ENCODE peak calls at places on chromosomes 12 and 14, in ten cellular contexts. O is A549; W is GM13977; J is AG09309; Y is cardiac muscle cell; U is GM23338; I is CD4-positive, alpha-beta T cell; Z is GM20000; P is fibroblast of villous mesenchyme; M is PC-9. T is an unnamed sample.

GRCh38 chr12:57046392-57046791 is 3.5 kb downstream of the MYO1A start:
- DNase-seq in Y (no peak), W (no peak), O (no peak), M (no peak), P (no peak), U (no peak), I (no peak), Z (no peak), J (no peak), T (no peak)

GRCh38 chr14:104264495-104265265 is 126.3 kb downstream of the KIF26A start:
- DNase-seq in J (no peak), I (no peak), W (no peak), Z (no peak), Y (no peak), P (no peak), U (no peak), M (no peak), O (no peak), T (no peak)

GRCh38 chr12:76340680-76341435 is 7.4 kb downstream of the BBS10 start:
- DNase-seq in P (no peak), Z (no peak), J (no peak), U (no peak), Y (no peak), W (no peak), I (no peak), O (no peak), M (no peak), T (no peak)

GRCh38 chr12:64577046-64577445 is 33.2 kb upstream of the RASSF3 start:
- DNase-seq in J (no peak), O (no peak), U (no peak), I (no peak), M (no peak), W (no peak), P (peak), Y (no peak), Z (no peak), T (no peak)

GRCh38 chr14:92493492-92493891 is 20.1 kb upstream of the RIN3 start:
- DNase-seq in U (no peak), P (no peak), M (no peak), Y (no peak), I (no peak), J (no peak), O (no peak), Z (no peak), W (no peak), T (no peak)

GRCh38 chr12:111775205-111776193 is 8.8 kb downstream of the ALDH2 start:
- DNase-seq in U (no peak), Y (peak), Z (peak), I (no peak), W (peak), O (no peak), M (no peak), J (no peak), P (peak), T (no peak)

GRCh38 chr14:26394114-26394855 is 203.5 kb downstream of the NOVA1 start:
- DNase-seq in U (peak), W (no peak), P (peak), I (no peak), Y (peak), J (no peak), O (peak), Z (no peak), M (peak), T (no peak)

GRCh38 chr14:22314183-22314820 is 274.7 kb downstream of the DAD1 start:
- DNase-seq in W (peak), J (no peak), Z (peak), M (no peak), I (no peak), U (peak), O (peak), P (peak), Y (peak), T (no peak)

GRCh38 chr12:13799574-13799973 is 181.8 kb downstream of the GRIN2B start:
- DNase-seq in Z (no peak), J (no peak), O (no peak), M (no peak), Y (no peak), I (no peak), U (peak), P (no peak), W (no peak), T (no peak)

GRCh38 chr14:67944605-67945004 is 125.0 kb downstream of the RAD51B start:
- DNase-seq in Z (no peak), Y (no peak), P (no peak), O (no peak), I (no peak), M (no peak), W (no peak), U (no peak), J (no peak), T (no peak)

GRCh38 chr12:68490476-68490875 is 120.2 kb upstream of the RAP1B start:
- DNase-seq in W (no peak), O (no peak), M (no peak), I (no peak), P (no peak), Z (no peak), J (no peak), Y (no peak), U (no peak), T (no peak)

GRCh38 chr14:51119411-51120051 is 24.6 kb upstream of the TRIM9 start:
- DNase-seq in W (no peak), P (no peak), U (no peak), Z (no peak), O (no peak), Y (no peak), M (no peak), I (no peak), J (no peak), T (no peak)

GRCh38 chr12:29398495-29398894 is 17.5 kb upstream of the ERGIC2 start:
- DNase-seq in W (peak), Z (peak), O (no peak), P (no peak), Y (no peak), I (no peak), U (no peak), J (no peak), M (no peak), T (no peak)

GRCh38 chr14:103625361-103626095 is 3.5 kb upstream of the KLC1 start:
- DNase-seq in Y (no peak), P (no peak), J (no peak), U (no peak), M (no peak), O (no peak), W (no peak), I (no peak), Z (peak), T (no peak)

GRCh38 chr14:89990623-89991275 is 35.0 kb downstream of the TDP1 start:
- DNase-seq in I (no peak), M (no peak), U (no peak), O (no peak), J (no peak), Z (no peak), W (no peak), P (no peak), Y (no peak), T (no peak)

GRCh38 chr14:89988787-89989186 is 33.1 kb downstream of the TDP1 start:
- DNase-seq in W (no peak), O (no peak), U (peak), I (no peak), P (no peak), J (no peak), Y (no peak), Z (no peak), M (no peak), T (no peak)

GRCh38 chr14:89983375-89983774 is 27.6 kb downstream of the TDP1 start:
- DNase-seq in J (no peak), Y (no peak), P (no peak), O (no peak), I (no peak), M (no peak), W (no peak), U (no peak), Z (no peak), T (no peak)

GRCh38 chr14:89990218-89990617 is 34.5 kb downstream of the TDP1 start:
- DNase-seq in P (no peak), W (no peak), M (no peak), O (no peak), Z (no peak), I (no peak), Y (no peak), J (no peak), U (no peak), T (no peak)

DNA sequence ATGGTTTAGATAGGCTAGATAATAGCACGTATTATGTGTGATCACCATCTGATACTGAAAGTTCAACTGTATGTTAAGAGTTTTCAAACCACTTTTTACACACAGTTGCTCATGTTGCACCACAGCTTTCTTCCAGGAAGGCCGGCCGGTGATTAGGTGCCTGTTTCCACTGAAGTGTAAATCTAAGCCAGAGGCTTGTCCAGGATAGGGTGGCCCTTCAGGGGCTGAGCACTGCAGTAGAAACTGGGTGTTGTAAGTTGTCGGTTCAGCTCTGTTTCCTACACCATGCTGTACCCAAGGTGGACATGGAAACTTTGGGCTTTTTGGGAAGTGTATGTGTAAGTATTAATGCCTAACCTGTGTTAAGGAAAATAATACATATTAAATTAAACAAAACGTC is 30.7 kb downstream of the TDP1 start:
- DNase-seq in J (no peak), I (no peak), Z (no peak), P (no peak), U (peak), O (no peak), M (no peak), W (no peak), Y (no peak), T (no peak)
- TF ChIP-seq CTCF in J (no peak), I (no peak), Z (no peak), P (no peak), U (no peak), O (no peak), M (no peak), W (no peak), Y (no peak), T (no peak)

GRCh38 chr14:63282997-63283396 is 35.7 kb downstream of the GPHB5 start:
- DNase-seq in P (no peak), U (no peak), I (no peak), M (no peak), Z (peak), J (no peak), O (no peak), W (no peak), Y (no peak), T (no peak)
- TF ChIP-seq CTCF in P (no peak), U (no peak), I (no peak), M (no peak), Z (no peak), J (no peak), O (no peak), W (no peak), Y (no peak), T (no peak)

GRCh38 chr12:117076410-117077372 is 22.5 kb downstream of the TESC start:
- DNase-seq in W (no peak), Y (no peak), P (peak), J (no peak), O (no peak), M (no peak), Z (no peak), I (no peak), U (no peak), T (no peak)

GRCh38 chr12:117071009-117071408 is 28.2 kb downstream of the TESC start:
- DNase-seq in M (no peak), O (no peak), I (no peak), U (no peak), W (no peak), J (no peak), P (no peak), Y (no peak), Z (no peak), T (no peak)

GRCh38 chr12:117072736-117073475 is 26.3 kb downstream of the TESC start:
- DNase-seq in W (no peak), J (no peak), P (no peak), U (no peak), Y (no peak), O (no peak), M (no peak), Z (no peak), I (no peak), T (no peak)

GRCh38 chr12:117072106-117072505 is 27.1 kb downstream of the TESC start:
- DNase-seq in U (no peak), J (no peak), Z (no peak), I (no peak), O (no peak), P (no peak), W (no peak), Y (no peak), M (no peak), T (no peak)

GRCh38 chr12:117073611-117074010 is 25.6 kb downstream of the TESC start:
- DNase-seq in P (no peak), W (no peak), I (no peak), Y (no peak), O (no peak), M (no peak), Z (no peak), J (no peak), U (no peak), T (no peak)
- TF ChIP-seq CTCF in P (no peak), W (no peak), I (no peak), Y (no peak), O (no peak), M (no peak), Z (no peak), J (no peak), U (no peak), T (no peak)

GRCh38 chr12:48061943-48062719 is 43.7 kb downstream of the SENP1 start:
- DNase-seq in J (no peak), M (no peak), Y (peak), U (peak), W (no peak), O (no peak), I (no peak), Z (no peak), P (peak), T (no peak)
- TF ChIP-seq CTCF in J (no peak), M (peak), Y (no peak), U (peak), W (no peak), O (no peak), I (no peak), Z (no peak), P (no peak), T (no peak)

T was measured in D721Med.